ENCODE peak calls at places on chromosomes 5 and 9, in seven cellular contexts. One of them, this sample, is unnamed. For H3K4me1, the result is how much of the 10 kb centered on the place peaks cover.

GRCh38 chr9:111902396-111903147 is 6.0 kb downstream of the UGCG start:
- DNase-seq in HCT116: no peak
- DNase-seq in stomach: no peak
- DNase-seq in suprapubic skin: no peak
- DNase-seq in breast epithelium: no peak
- DNase-seq in GM23338: no peak
- DNase-seq in sigmoid colon: no peak
- DNase-seq in this sample: no peak

GRCh38 chr5:15510816-15511215 is 10.8 kb downstream of the FBXL7 start:
- DNase-seq in sigmoid colon: no peak
- DNase-seq in suprapubic skin: no peak
- DNase-seq in stomach: no peak
- DNase-seq in HCT116: no peak
- DNase-seq in GM23338: no peak
- DNase-seq in breast epithelium: no peak
- DNase-seq in this sample: no peak

GRCh38 chr9:105066265-105066865 is 138.4 kb upstream of the ABCA1 start:
- DNase-seq in HCT116: no peak
- DNase-seq in GM23338: no peak
- DNase-seq in stomach: no peak
- DNase-seq in breast epithelium: no peak
- DNase-seq in sigmoid colon: peak
- DNase-seq in suprapubic skin: no peak
- DNase-seq in this sample: no peak

GRCh38 chr5:143582869-143583268 is 179.4 kb upstream of the NR3C1 start:
- DNase-seq in stomach: no peak
- DNase-seq in sigmoid colon: no peak
- DNase-seq in GM23338: no peak
- DNase-seq in breast epithelium: no peak
- DNase-seq in HCT116: no peak
- DNase-seq in suprapubic skin: no peak
- DNase-seq in this sample: no peak

GRCh38 chr5:103273952-103274351 is 15.4 kb downstream of the MACIR start:
- DNase-seq in breast epithelium: no peak
- DNase-seq in HCT116: no peak
- DNase-seq in GM23338: peak
- DNase-seq in sigmoid colon: no peak
- DNase-seq in stomach: no peak
- DNase-seq in suprapubic skin: no peak
- DNase-seq in this sample: no peak

GRCh38 chr5:158958048-158958994 is 141.4 kb downstream of the EBF1 start:
- DNase-seq in HCT116: no peak
- DNase-seq in stomach: no peak
- DNase-seq in GM23338: peak
- DNase-seq in breast epithelium: no peak
- DNase-seq in suprapubic skin: no peak
- DNase-seq in sigmoid colon: no peak
- DNase-seq in this sample: no peak

GRCh38 chr5:133499896-133500295 is 112.4 kb downstream of the FSTL4 start:
- DNase-seq in suprapubic skin: no peak
- DNase-seq in sigmoid colon: no peak
- DNase-seq in breast epithelium: no peak
- DNase-seq in stomach: no peak
- DNase-seq in GM23338: no peak
- DNase-seq in HCT116: no peak
- DNase-seq in this sample: peak

GRCh38 chr9:9003184-9003583 is 1203.6 kb upstream of the DMAC1 start:
- DNase-seq in stomach: no peak
- DNase-seq in suprapubic skin: no peak
- DNase-seq in HCT116: no peak
- DNase-seq in GM23338: peak
- DNase-seq in breast epithelium: no peak
- DNase-seq in sigmoid colon: no peak
- DNase-seq in this sample: no peak

GRCh38 chr9:78407636-78408312 is 110.8 kb downstream of the PSAT1 start:
- DNase-seq in HCT116: no peak
- DNase-seq in suprapubic skin: no peak
- DNase-seq in breast epithelium: no peak
- DNase-seq in GM23338: no peak
- DNase-seq in stomach: no peak
- DNase-seq in sigmoid colon: no peak
- DNase-seq in this sample: no peak

GRCh38 chr9:89463986-89464901 is 33.7 kb downstream of the SEMA4D start:
- DNase-seq in sigmoid colon: peak
- DNase-seq in suprapubic skin: no peak
- DNase-seq in stomach: peak
- DNase-seq in breast epithelium: no peak
- DNase-seq in GM23338: no peak
- DNase-seq in HCT116: no peak
- DNase-seq in this sample: no peak

GRCh38 chr9:115615821-115616665 is 498.1 kb upstream of the TNC start:
- DNase-seq in GM23338: no peak
- DNase-seq in stomach: no peak
- DNase-seq in breast epithelium: no peak
- DNase-seq in sigmoid colon: no peak
- DNase-seq in HCT116: no peak
- DNase-seq in suprapubic skin: no peak
- DNase-seq in this sample: no peak

GRCh38 chr9:96868709-96869108 is 14.4 kb upstream of the ZNF782 start:
- DNase-seq in breast epithelium: no peak
- DNase-seq in sigmoid colon: no peak
- DNase-seq in HCT116: no peak
- DNase-seq in suprapubic skin: no peak
- DNase-seq in GM23338: no peak
- DNase-seq in stomach: peak
- DNase-seq in this sample: no peak

GRCh38 chr5:132267931-132268501 is 10.5 kb downstream of the PDLIM4 start:
- DNase-seq in suprapubic skin: no peak
- DNase-seq in sigmoid colon: peak
- DNase-seq in GM23338: no peak
- DNase-seq in stomach: no peak
- DNase-seq in HCT116: no peak
- DNase-seq in breast epithelium: no peak
- DNase-seq in this sample: no peak

GRCh38 chr5:132013006-132013689 is 1.7 kb upstream of the ACSL6 start:
- DNase-seq in GM23338: no peak
- DNase-seq in breast epithelium: no peak
- DNase-seq in stomach: peak
- DNase-seq in HCT116: no peak
- DNase-seq in suprapubic skin: peak
- DNase-seq in sigmoid colon: peak
- DNase-seq in this sample: no peak

GRCh38 chr9:121199921-121200320 is 1.7 kb downstream of the RAB14 start:
- DNase-seq in sigmoid colon: no peak
- DNase-seq in breast epithelium: no peak
- DNase-seq in HCT116: no peak
- DNase-seq in stomach: no peak
- DNase-seq in GM23338: no peak
- DNase-seq in suprapubic skin: no peak
- DNase-seq in this sample: no peak

GRCh38 chr9:89234636-89235035 is 56.0 kb upstream of the SHC3 start:
- DNase-seq in HCT116: no peak
- DNase-seq in GM23338: peak
- DNase-seq in breast epithelium: no peak
- DNase-seq in suprapubic skin: no peak
- DNase-seq in sigmoid colon: no peak
- DNase-seq in stomach: no peak
- DNase-seq in this sample: peak

GRCh38 chr5:360277-361027 is 38.9 kb downstream of the AHRR start:
- DNase-seq in sigmoid colon: no peak
- DNase-seq in breast epithelium: no peak
- DNase-seq in HCT116: no peak
- DNase-seq in stomach: no peak
- DNase-seq in suprapubic skin: peak
- DNase-seq in GM23338: no peak
- DNase-seq in this sample: peak

GRCh38 chr9:97518909-97519307 is 17.4 kb downstream of the TMOD1 start:
- DNase-seq in suprapubic skin: no peak
- DNase-seq in stomach: peak
- DNase-seq in breast epithelium: no peak
- DNase-seq in HCT116: no peak
- DNase-seq in sigmoid colon: peak
- DNase-seq in GM23338: no peak
- DNase-seq in this sample: no peak

GRCh38 chr5:133343196-133343595 is 269.1 kb downstream of the FSTL4 start:
- DNase-seq in sigmoid colon: peak
- DNase-seq in stomach: no peak
- DNase-seq in breast epithelium: peak
- DNase-seq in suprapubic skin: no peak
- DNase-seq in HCT116: no peak
- DNase-seq in GM23338: no peak
- DNase-seq in this sample: no peak

GRCh38 chr9:70340572-70340971 is 73.9 kb downstream of the KLF9 start:
- DNase-seq in suprapubic skin: no peak
- DNase-seq in breast epithelium: no peak
- DNase-seq in sigmoid colon: no peak
- DNase-seq in GM23338: peak
- DNase-seq in stomach: no peak
- DNase-seq in HCT116: no peak
- DNase-seq in this sample: no peak

GRCh38 chr9:17810728-17811634 is 232.1 kb downstream of the SH3GL2 start:
- DNase-seq in breast epithelium: no peak
- DNase-seq in stomach: peak
- DNase-seq in GM23338: peak
- DNase-seq in sigmoid colon: peak
- DNase-seq in suprapubic skin: no peak
- DNase-seq in HCT116: peak
- DNase-seq in this sample: no peak

GRCh38 chr9:97809666-97810344 is 43.2 kb upstream of the FOXE1 start:
- DNase-seq in sigmoid colon: no peak
- DNase-seq in suprapubic skin: no peak
- DNase-seq in HCT116: no peak
- DNase-seq in GM23338: peak
- DNase-seq in breast epithelium: no peak
- DNase-seq in stomach: no peak
- DNase-seq in this sample: peak

GRCh38 chr9:4656621-4657020 is 5.5 kb upstream of the PLPP6 start:
- DNase-seq in GM23338: no peak
- DNase-seq in HCT116: no peak
- DNase-seq in breast epithelium: no peak
- DNase-seq in sigmoid colon: no peak
- DNase-seq in suprapubic skin: no peak
- DNase-seq in stomach: no peak
- DNase-seq in this sample: no peak
- H3K4me3 ChIP-seq in GM23338: no peak
- H3K4me3 ChIP-seq in HCT116: no peak
- H3K4me3 ChIP-seq in breast epithelium: no peak
- H3K4me3 ChIP-seq in sigmoid colon: no peak
- H3K4me3 ChIP-seq in suprapubic skin: no peak
- H3K4me3 ChIP-seq in stomach: no peak
- H3K4me3 ChIP-seq in this sample: no peak

DNA sequence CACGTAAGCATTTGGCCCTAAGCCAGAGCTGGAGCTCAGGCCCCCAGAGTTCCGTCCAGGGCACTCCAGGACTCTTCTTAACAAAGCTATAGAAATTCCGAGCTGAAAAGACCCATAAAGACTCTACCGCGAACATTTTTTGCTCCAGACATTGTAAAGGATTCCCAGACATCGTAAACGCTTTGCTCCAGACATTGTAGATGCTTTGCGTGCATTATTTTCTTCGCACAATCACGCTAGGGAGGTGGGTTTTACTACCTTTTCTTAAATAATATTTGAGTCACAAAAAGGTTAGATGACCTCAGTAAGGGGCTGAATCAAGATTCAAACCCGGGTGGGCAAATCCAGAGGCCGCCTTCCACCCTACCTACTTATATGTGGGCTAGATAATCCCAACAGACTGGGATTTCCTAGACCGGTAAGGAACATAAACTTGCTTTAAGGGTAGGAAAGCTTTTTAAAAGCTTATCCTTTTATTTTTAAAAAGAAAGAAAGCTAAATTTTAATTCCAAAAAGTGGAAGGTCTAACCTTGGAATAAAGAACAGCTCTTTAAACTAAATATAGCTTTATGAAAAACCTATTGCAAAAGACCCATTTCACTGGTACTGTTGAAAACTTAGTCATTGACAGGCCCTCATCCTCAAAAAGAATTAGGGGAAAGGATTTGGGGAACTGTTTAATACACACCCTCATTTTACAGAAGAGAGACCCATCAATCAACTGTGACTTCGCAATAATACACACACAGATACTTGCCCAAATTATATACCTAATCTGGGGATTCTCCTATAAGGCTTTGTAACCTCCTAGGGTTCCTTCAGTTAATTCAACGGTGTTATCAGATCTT is 816 bp upstream of the TNIP1 start:
- DNase-seq in sigmoid colon: no peak
- DNase-seq in stomach: no peak
- DNase-seq in HCT116: no peak
- DNase-seq in GM23338: no peak
- DNase-seq in breast epithelium: no peak
- DNase-seq in suprapubic skin: no peak
- DNase-seq in this sample: no peak
- H3K4me1 ChIP-seq in sigmoid colon: under half
- H3K4me1 ChIP-seq in stomach: half or more
- H3K4me1 ChIP-seq in HCT116: under half
- H3K4me1 ChIP-seq in GM23338: under half
- H3K4me1 ChIP-seq in breast epithelium: under half
- H3K4me1 ChIP-seq in suprapubic skin: half or more
- H3K4me1 ChIP-seq in this sample: half or more

DNA sequence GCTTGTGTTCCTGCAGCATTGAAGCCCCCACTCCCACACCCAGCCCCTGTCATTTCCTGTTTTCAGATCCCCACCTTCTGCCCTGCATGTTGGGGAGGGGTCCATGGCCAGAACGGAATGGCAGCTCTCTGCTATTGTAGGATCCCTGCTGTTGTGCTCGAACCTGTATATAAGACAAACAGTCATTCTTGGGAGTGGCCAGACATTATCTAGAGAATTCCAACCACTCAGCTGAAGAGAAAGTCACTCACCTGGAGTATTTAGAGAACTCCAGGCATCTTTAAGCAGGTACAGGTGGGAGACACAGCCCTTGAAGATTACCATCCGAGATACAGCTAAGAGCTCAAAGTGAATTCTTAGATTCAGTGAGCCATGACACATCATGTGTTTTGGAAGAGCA is 96.1 kb downstream of the C9orf152 start:
- DNase-seq in stomach: no peak
- DNase-seq in GM23338: peak
- DNase-seq in suprapubic skin: no peak
- DNase-seq in breast epithelium: no peak
- DNase-seq in HCT116: no peak
- DNase-seq in sigmoid colon: no peak
- DNase-seq in this sample: no peak
- TF ChIP-seq POLR2AphosphoS5 in stomach: no peak
- TF ChIP-seq POLR2AphosphoS5 in GM23338: no peak
- TF ChIP-seq POLR2AphosphoS5 in suprapubic skin: no peak
- TF ChIP-seq POLR2AphosphoS5 in breast epithelium: no peak
- TF ChIP-seq POLR2AphosphoS5 in HCT116: no peak
- TF ChIP-seq POLR2AphosphoS5 in sigmoid colon: no peak
- TF ChIP-seq POLR2AphosphoS5 in this sample: no peak

DNA sequence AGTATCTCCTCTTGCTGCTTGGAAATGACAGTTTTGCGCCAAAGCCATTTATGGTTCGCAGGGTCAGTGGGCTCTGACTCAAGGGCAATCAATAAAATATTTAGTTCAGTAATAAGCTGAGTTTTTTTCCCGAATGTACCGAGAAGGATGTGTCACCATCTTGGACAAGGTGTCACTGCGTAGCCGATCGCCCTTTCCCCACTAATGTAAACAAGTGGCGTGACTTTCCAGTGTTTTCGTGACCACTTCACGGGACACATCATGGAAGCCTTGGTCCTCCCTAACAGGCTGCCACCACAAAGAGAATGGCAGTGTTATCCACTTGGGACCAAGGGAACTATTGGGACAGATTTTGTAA is 16.4 kb downstream of the ISL1 start:
- DNase-seq in GM23338: no peak
- DNase-seq in sigmoid colon: no peak
- DNase-seq in HCT116: no peak
- DNase-seq in stomach: no peak
- DNase-seq in breast epithelium: no peak
- DNase-seq in suprapubic skin: no peak
- DNase-seq in this sample: no peak
- H3K4me3 ChIP-seq in GM23338: peak
- H3K4me3 ChIP-seq in sigmoid colon: no peak
- H3K4me3 ChIP-seq in HCT116: no peak
- H3K4me3 ChIP-seq in stomach: no peak
- H3K4me3 ChIP-seq in breast epithelium: no peak
- H3K4me3 ChIP-seq in suprapubic skin: peak
- H3K4me3 ChIP-seq in this sample: no peak